ENCODE peak calls at places on chromosome 18, in seven cellular contexts. L, T, K, Z, N, F and U are unnamed samples.

GRCh38 chr18:75123113-75123512 is 85.8 kb downstream of the PTGR3 start:
- DNase-seq in L (no peak), T (no peak), K (peak; percentile 28), Z (no peak), N (no peak), F (no peak), U (no peak)

GRCh38 chr18:13455960-13456471 is 237.5 kb downstream of the LDLRAD4 start:
- DNase-seq in L (no peak), T (no peak), K (no peak), Z (no peak), N (no peak), F (peak; percentile 32), U (no peak)

GRCh38 chr18:44943201-44943881 is 262.7 kb downstream of the SETBP1 start:
- DNase-seq in L (no peak), T (no peak), K (peak; percentile 53), Z (no peak), N (no peak), F (no peak), U (no peak)

GRCh38 chr18:51447351-51447896 is 249.9 kb upstream of the MEX3C start:
- DNase-seq in L (no peak), T (no peak), K (peak; percentile 48), Z (no peak), N (no peak), F (no peak), U (peak; percentile 15)

GRCh38 chr18:31100598-31101147 is 1.5 kb downstream of the DSC2 start:
- DNase-seq in L (peak; percentile 43), T (no peak), K (peak; percentile 80), Z (no peak), N (peak; percentile 49), F (no peak), U (peak; percentile 53)

GRCh38 chr18:50870138-50870845 is 8.6 kb upstream of the ME2 start:
- DNase-seq in L (no peak), T (peak; percentile 83), K (no peak), Z (no peak), N (no peak), F (no peak), U (no peak)

GRCh38 chr18:9765505-9765904 is 57.4 kb downstream of the RAB31 start:
- DNase-seq in L (peak; percentile 45), T (no peak), K (peak; percentile 38), Z (no peak), N (no peak), F (no peak), U (no peak)

GRCh38 chr18:10771053-10771709 is 245.4 kb downstream of the NAPG start:
- DNase-seq in L (no peak), T (no peak), K (no peak), Z (no peak), N (no peak), F (peak; percentile 17), U (no peak)

GRCh38 chr18:59610546-59611140 is 86.6 kb downstream of the CCBE1 start:
- DNase-seq in L (no peak), T (no peak), K (no peak), Z (no peak), N (no peak), F (no peak), U (no peak)

GRCh38 chr18:12598181-12598921 is 59.6 kb downstream of the SPIRE1 start:
- DNase-seq in L (no peak), T (no peak), K (no peak), Z (no peak), N (no peak), F (no peak), U (no peak)

GRCh38 chr18:13376841-13377351 is 158.3 kb downstream of the LDLRAD4 start:
- DNase-seq in L (no peak), T (no peak), K (no peak), Z (no peak), N (no peak), F (no peak), U (no peak)

GRCh38 chr18:59593291-59593717 is 103.9 kb downstream of the CCBE1 start:
- DNase-seq in L (no peak), T (no peak), K (no peak), Z (no peak), N (no peak), F (no peak), U (no peak)

GRCh38 chr18:67742954-67743353 is 226.4 kb upstream of the DSEL start:
- DNase-seq in L (peak; percentile 18), T (no peak), K (no peak), Z (no peak), N (no peak), F (no peak), U (no peak)

GRCh38 chr18:7902399-7902839 is 335.3 kb downstream of the PTPRM start:
- DNase-seq in L (no peak), T (no peak), K (no peak), Z (no peak), N (no peak), F (no peak), U (no peak)

GRCh38 chr18:13136689-13137040 is 81.9 kb upstream of the LDLRAD4 start:
- DNase-seq in L (no peak), T (no peak), K (peak; percentile 58), Z (peak; percentile 82), N (no peak), F (no peak), U (no peak)

GRCh38 chr18:23812566-23813440 is 123.5 kb downstream of the LAMA3 start:
- DNase-seq in L (no peak), T (peak; percentile 15), K (no peak), Z (peak; percentile 34), N (peak; percentile 24), F (no peak), U (peak; percentile 39)

GRCh38 chr18:45793295-45793965 is 32.0 kb upstream of the SIGLEC15 start:
- DNase-seq in L (no peak), T (peak; percentile 75), K (no peak), Z (no peak), N (no peak), F (no peak), U (peak; percentile 63)

GRCh38 chr18:55001625-55002024 is 42.4 kb upstream of the CCDC68 start:
- DNase-seq in L (no peak), T (no peak), K (no peak), Z (no peak), N (no peak), F (no peak), U (peak; percentile 83)

GRCh38 chr18:1253825-1254224 is 349.2 kb downstream of the ADCYAP1 start:
- DNase-seq in L (no peak), T (no peak), K (no peak), Z (no peak), N (no peak), F (no peak), U (no peak)

GRCh38 chr18:45626330-45627203 is 11.3 kb downstream of the SLC14A2 start:
- DNase-seq in L (no peak), T (no peak), K (peak; percentile 57), Z (no peak), N (no peak), F (no peak), U (no peak)

GRCh38 chr18:35460719-35461118 is 37.0 kb downstream of the INO80C start:
- DNase-seq in L (no peak), T (no peak), K (no peak), Z (no peak), N (no peak), F (no peak), U (no peak)

GRCh38 chr18:4510709-4511108 is 55.6 kb upstream of the DLGAP1 start:
- DNase-seq in L (no peak), T (no peak), K (no peak), Z (peak; percentile 10), N (no peak), F (no peak), U (no peak)

GRCh38 chr18:7452331-7452730 is 114.8 kb upstream of the PTPRM start:
- DNase-seq in L (peak; percentile 18), T (peak; percentile 1), K (peak; percentile 71), Z (peak; percentile 68), N (peak; percentile 56), F (no peak), U (peak; percentile 5)

GRCh38 chr18:79543861-79544385 is 135.7 kb upstream of the CTDP1 start:
- DNase-seq in L (no peak), T (no peak), K (no peak), Z (no peak), N (no peak), F (no peak), U (no peak)
- TF ChIP-seq JUND in L (no peak), T (no peak), K (no peak), Z (no peak), N (no peak), F (no peak), U (no peak)

GRCh38 chr18:21083017-21083416 is 28.6 kb downstream of the ROCK1 start:
- DNase-seq in L (no peak), T (no peak), K (no peak), Z (no peak), N (no peak), F (no peak), U (no peak)

GRCh38 chr18:21085579-21086161 is 25.9 kb downstream of the ROCK1 start:
- DNase-seq in L (no peak), T (no peak), K (no peak), Z (no peak), N (no peak), F (no peak), U (no peak)

GRCh38 chr18:21081425-21081824 is 30.2 kb downstream of the ROCK1 start:
- DNase-seq in L (no peak), T (no peak), K (no peak), Z (no peak), N (no peak), F (no peak), U (no peak)

GRCh38 chr18:21080576-21080975 is 31.0 kb downstream of the ROCK1 start:
- DNase-seq in L (no peak), T (no peak), K (no peak), Z (no peak), N (no peak), F (no peak), U (no peak)

GRCh38 chr18:21084511-21085078 is 27.0 kb downstream of the ROCK1 start:
- DNase-seq in L (no peak), T (no peak), K (no peak), Z (no peak), N (no peak), F (no peak), U (peak; percentile 20)
- TF ChIP-seq JUND in L (no peak), T (no peak), K (no peak), Z (no peak), N (no peak), F (no peak), U (no peak)

GRCh38 chr18:53795061-53795460 is 429.4 kb downstream of the MBD2 start:
- DNase-seq in L (no peak), T (no peak), K (no peak), Z (no peak), N (no peak), F (no peak), U (no peak)
- TF ChIP-seq JUND in L (no peak), T (no peak), K (no peak), Z (no peak), N (no peak), F (no peak), U (no peak)

DNA sequence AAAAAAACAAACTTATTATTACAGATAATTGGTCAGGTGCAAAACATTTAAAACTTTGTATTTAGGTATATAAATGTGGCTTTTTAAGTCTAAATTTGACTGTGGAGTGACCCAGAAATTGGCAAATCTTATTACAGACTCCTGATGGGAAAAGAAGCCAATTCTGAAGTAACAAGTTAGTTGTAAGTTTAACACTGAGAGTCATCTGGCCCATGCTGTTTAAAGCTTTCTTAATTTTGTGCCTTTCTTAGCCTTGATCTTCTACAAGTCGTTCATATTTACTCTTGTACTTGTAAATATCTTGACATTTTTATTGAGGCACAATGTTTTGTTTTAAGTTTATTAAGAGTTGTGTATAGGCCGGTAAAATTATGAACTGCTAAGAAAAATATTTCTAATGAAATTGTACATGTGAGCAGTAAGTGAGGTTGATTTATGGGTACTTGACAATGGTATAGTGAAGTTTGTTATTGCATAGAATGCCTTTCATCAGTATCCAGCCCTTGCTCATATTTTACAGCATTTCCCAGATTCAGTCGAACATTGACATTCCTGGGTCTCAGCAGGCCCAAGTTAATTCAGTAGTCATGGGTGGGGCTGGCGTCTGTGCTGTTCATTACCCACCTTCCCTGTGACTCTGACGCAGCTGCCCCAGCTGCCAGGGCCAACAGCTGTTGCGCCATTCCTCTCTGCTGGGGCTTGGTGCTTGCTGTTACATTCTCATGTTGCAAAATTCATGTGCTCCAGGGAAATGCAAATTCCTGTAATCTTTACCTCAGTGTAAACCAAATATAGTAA is 121.4 kb downstream of the ZNF236 start:
- DNase-seq in L (no peak), T (no peak), K (no peak), Z (no peak), N (no peak), F (no peak), U (no peak)
- TF ChIP-seq JUND in L (no peak), T (no peak), K (no peak), Z (no peak), N (no peak), F (no peak), U (no peak)